ENCODE peak calls at places on chromosomes 16 and 17, in four cellular contexts. One of them, this sample, is unnamed.

GRCh38 chr16:77835111-77835510 is 46.7 kb downstream of the VAT1L start:
- DNase-seq in AG09309: no peak
- DNase-seq in OCI-LY7: no peak
- DNase-seq in neural progenitor cell: no peak
- DNase-seq in this sample: no peak

GRCh38 chr16:66695935-66696668 is 441 bp downstream of the CMTM4 start:
- DNase-seq in OCI-LY7: no peak
- DNase-seq in AG09309: no peak
- DNase-seq in neural progenitor cell: peak
- DNase-seq in this sample: no peak

GRCh38 chr17:50149099-50149424 is 1.4 kb downstream of the PPP1R9B start:
- DNase-seq in AG09309: no peak
- DNase-seq in OCI-LY7: no peak
- DNase-seq in neural progenitor cell: no peak
- DNase-seq in this sample: no peak

GRCh38 chr16:50593410-50594139 is 45.4 kb downstream of the NKD1 start:
- DNase-seq in AG09309: no peak
- DNase-seq in neural progenitor cell: peak
- DNase-seq in OCI-LY7: no peak
- DNase-seq in this sample: no peak

GRCh38 chr16:88548985-88549384 is 21.2 kb upstream of the ZC3H18 start:
- DNase-seq in OCI-LY7: no peak
- DNase-seq in neural progenitor cell: no peak
- DNase-seq in AG09309: no peak
- DNase-seq in this sample: no peak

GRCh38 chr17:61485067-61485775 is 33.0 kb downstream of the TBX4 start:
- DNase-seq in neural progenitor cell: no peak
- DNase-seq in OCI-LY7: no peak
- DNase-seq in AG09309: no peak
- DNase-seq in this sample: no peak

GRCh38 chr17:8285270-8286181 is 2.9 kb upstream of the RANGRF start:
- DNase-seq in AG09309: no peak
- DNase-seq in OCI-LY7: peak
- DNase-seq in neural progenitor cell: no peak
- DNase-seq in this sample: no peak

GRCh38 chr16:64638804-64639203 is 483.1 kb downstream of the CDH11 start:
- DNase-seq in neural progenitor cell: no peak
- DNase-seq in AG09309: no peak
- DNase-seq in OCI-LY7: no peak
- DNase-seq in this sample: no peak

GRCh38 chr16:79800016-79800608 is 199.6 kb upstream of the MAF start:
- DNase-seq in neural progenitor cell: no peak
- DNase-seq in AG09309: no peak
- DNase-seq in OCI-LY7: no peak
- DNase-seq in this sample: no peak

GRCh38 chr17:142876-143784 is 5.8 kb downstream of the SCGB1C2 start:
- DNase-seq in AG09309: no peak
- DNase-seq in neural progenitor cell: no peak
- DNase-seq in OCI-LY7: no peak
- DNase-seq in this sample: no peak

GRCh38 chr17:49343273-49343672 is 18.8 kb downstream of the ZNF652 start:
- DNase-seq in AG09309: no peak
- DNase-seq in OCI-LY7: peak
- DNase-seq in neural progenitor cell: no peak
- DNase-seq in this sample: no peak

GRCh38 chr16:85270365-85270764 is 158.1 kb upstream of the CIBAR2 start:
- DNase-seq in neural progenitor cell: no peak
- DNase-seq in OCI-LY7: no peak
- DNase-seq in AG09309: peak
- DNase-seq in this sample: no peak

GRCh38 chr16:2278956-2279800 is 11.3 kb upstream of the RNPS1 start:
- DNase-seq in AG09309: no peak
- DNase-seq in neural progenitor cell: no peak
- DNase-seq in OCI-LY7: no peak
- DNase-seq in this sample: no peak

GRCh38 chr17:39867891-39868553 is at the start of gene ZPBP2:
- DNase-seq in AG09309: no peak
- DNase-seq in neural progenitor cell: no peak
- DNase-seq in OCI-LY7: no peak
- DNase-seq in this sample: no peak

GRCh38 chr17:78745407-78746088 is 36.5 kb downstream of the CYTH1 start:
- DNase-seq in OCI-LY7: peak
- DNase-seq in neural progenitor cell: peak
- DNase-seq in AG09309: no peak
- DNase-seq in this sample: no peak

GRCh38 chr17:80295146-80295545 is 34.5 kb downstream of the RNF213 start:
- DNase-seq in AG09309: no peak
- DNase-seq in OCI-LY7: no peak
- DNase-seq in neural progenitor cell: no peak
- DNase-seq in this sample: no peak

GRCh38 chr16:87409153-87409552 is 17.0 kb downstream of the MAP1LC3B start:
- DNase-seq in OCI-LY7: no peak
- DNase-seq in AG09309: no peak
- DNase-seq in neural progenitor cell: no peak
- DNase-seq in this sample: peak

GRCh38 chr17:47935961-47936360 is 5.4 kb upstream of the PNPO start:
- DNase-seq in OCI-LY7: no peak
- DNase-seq in AG09309: peak
- DNase-seq in neural progenitor cell: no peak
- DNase-seq in this sample: no peak

GRCh38 chr17:49016775-49017463 is 19.7 kb downstream of the IGF2BP1 start:
- DNase-seq in OCI-LY7: no peak
- DNase-seq in AG09309: no peak
- DNase-seq in neural progenitor cell: no peak
- DNase-seq in this sample: no peak

GRCh38 chr16:12902511-12903324 is 1.3 kb downstream of the SHISA9 start:
- DNase-seq in OCI-LY7: no peak
- DNase-seq in neural progenitor cell: peak
- DNase-seq in AG09309: no peak
- DNase-seq in this sample: no peak

GRCh38 chr16:87392823-87393679 is 915 bp downstream of the MAP1LC3B start:
- DNase-seq in OCI-LY7: peak
- DNase-seq in AG09309: no peak
- DNase-seq in neural progenitor cell: peak
- DNase-seq in this sample: peak

GRCh38 chr16:68590201-68590994 is 51.3 kb downstream of the ZFP90 start:
- DNase-seq in AG09309: peak
- DNase-seq in OCI-LY7: peak
- DNase-seq in neural progenitor cell: peak
- DNase-seq in this sample: peak

GRCh38 chr16:87436225-87437172 is 44.4 kb downstream of the MAP1LC3B start:
- DNase-seq in neural progenitor cell: no peak
- DNase-seq in AG09309: no peak
- DNase-seq in OCI-LY7: no peak
- DNase-seq in this sample: no peak

GRCh38 chr17:70621593-70621992 is 452.3 kb downstream of the KCNJ2 start:
- DNase-seq in neural progenitor cell: peak
- DNase-seq in AG09309: no peak
- DNase-seq in OCI-LY7: no peak
- DNase-seq in this sample: no peak

GRCh38 chr16:22297871-22298733 is 893 bp downstream of the POLR3E start:
- DNase-seq in AG09309: peak
- DNase-seq in neural progenitor cell: peak
- DNase-seq in OCI-LY7: peak
- DNase-seq in this sample: peak

GRCh38 chr16:68300736-68301459 is 9.8 kb downstream of the SLC7A6OS start:
- DNase-seq in AG09309: no peak
- DNase-seq in neural progenitor cell: no peak
- DNase-seq in OCI-LY7: no peak
- DNase-seq in this sample: no peak

GRCh38 chr17:29010129-29010528 is 4.3 kb upstream of the SEZ6 start:
- DNase-seq in OCI-LY7: no peak
- DNase-seq in AG09309: no peak
- DNase-seq in neural progenitor cell: no peak
- DNase-seq in this sample: no peak

GRCh38 chr16:24810951-24811843 is 34.6 kb upstream of the SLC5A11 start:
- DNase-seq in OCI-LY7: no peak
- DNase-seq in neural progenitor cell: no peak
- DNase-seq in AG09309: no peak
- DNase-seq in this sample: no peak
- TF ChIP-seq CTCF in OCI-LY7: no peak
- TF ChIP-seq CTCF in neural progenitor cell: no peak
- TF ChIP-seq CTCF in AG09309: no peak
- TF ChIP-seq CTCF in this sample: no peak

DNA sequence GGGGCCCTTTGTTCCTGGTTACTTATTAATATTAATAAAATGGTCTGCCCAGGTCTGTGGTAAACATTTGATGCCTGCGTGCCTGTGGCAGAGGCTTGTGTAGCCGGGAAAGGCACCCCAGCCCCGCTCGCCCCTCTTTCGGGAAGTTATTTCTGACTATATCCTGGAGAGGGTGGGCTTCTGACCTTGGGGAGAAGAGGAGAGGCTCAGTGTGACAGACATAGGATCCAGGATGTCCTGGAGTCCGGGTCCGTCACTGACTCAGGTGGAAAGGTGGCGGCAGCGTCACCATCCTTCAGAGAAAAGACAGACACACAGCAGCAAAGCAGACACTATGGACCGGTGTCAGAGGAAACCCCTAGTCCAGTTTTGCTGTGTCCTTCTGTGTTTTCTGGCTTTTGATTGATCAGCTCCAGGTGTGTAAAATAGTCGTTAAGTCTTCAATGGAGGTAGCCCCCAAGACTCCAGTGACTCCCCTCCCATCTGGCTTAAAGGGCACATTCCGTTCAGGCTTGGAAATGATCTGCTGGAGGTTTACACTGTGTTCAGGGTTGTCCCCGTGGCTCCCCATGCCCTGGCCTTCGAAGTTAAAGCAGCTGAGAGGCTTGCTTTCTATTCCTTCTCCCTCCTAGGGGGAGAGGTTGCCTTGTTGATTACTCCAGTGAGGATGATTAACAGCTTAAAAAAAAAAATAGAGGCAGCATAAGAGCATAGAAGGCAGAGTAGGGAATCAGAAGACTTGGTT is 81.6 kb downstream of the CCDC182 start:
- DNase-seq in AG09309: no peak
- DNase-seq in neural progenitor cell: peak
- DNase-seq in OCI-LY7: no peak
- DNase-seq in this sample: no peak
- H3K4me3 ChIP-seq in AG09309: no peak
- H3K4me3 ChIP-seq in neural progenitor cell: no peak
- H3K4me3 ChIP-seq in OCI-LY7: no peak
- H3K4me3 ChIP-seq in this sample: peak

GRCh38 chr16:55499951-55500350 is 8.9 kb upstream of the LPCAT2 start:
- DNase-seq in neural progenitor cell: peak
- DNase-seq in OCI-LY7: no peak
- DNase-seq in AG09309: peak
- DNase-seq in this sample: no peak

GRCh38 chr16:55503726-55504553 is 4.9 kb upstream of the LPCAT2 start:
- DNase-seq in OCI-LY7: no peak
- DNase-seq in AG09309: no peak
- DNase-seq in neural progenitor cell: no peak
- DNase-seq in this sample: no peak

GRCh38 chr16:55499281-55499680 is 9.6 kb upstream of the LPCAT2 start:
- DNase-seq in neural progenitor cell: no peak
- DNase-seq in AG09309: no peak
- DNase-seq in OCI-LY7: no peak
- DNase-seq in this sample: no peak

GRCh38 chr16:55502801-55503366 is 6.0 kb upstream of the LPCAT2 start:
- DNase-seq in neural progenitor cell: peak
- DNase-seq in AG09309: no peak
- DNase-seq in OCI-LY7: no peak
- DNase-seq in this sample: peak

DNA sequence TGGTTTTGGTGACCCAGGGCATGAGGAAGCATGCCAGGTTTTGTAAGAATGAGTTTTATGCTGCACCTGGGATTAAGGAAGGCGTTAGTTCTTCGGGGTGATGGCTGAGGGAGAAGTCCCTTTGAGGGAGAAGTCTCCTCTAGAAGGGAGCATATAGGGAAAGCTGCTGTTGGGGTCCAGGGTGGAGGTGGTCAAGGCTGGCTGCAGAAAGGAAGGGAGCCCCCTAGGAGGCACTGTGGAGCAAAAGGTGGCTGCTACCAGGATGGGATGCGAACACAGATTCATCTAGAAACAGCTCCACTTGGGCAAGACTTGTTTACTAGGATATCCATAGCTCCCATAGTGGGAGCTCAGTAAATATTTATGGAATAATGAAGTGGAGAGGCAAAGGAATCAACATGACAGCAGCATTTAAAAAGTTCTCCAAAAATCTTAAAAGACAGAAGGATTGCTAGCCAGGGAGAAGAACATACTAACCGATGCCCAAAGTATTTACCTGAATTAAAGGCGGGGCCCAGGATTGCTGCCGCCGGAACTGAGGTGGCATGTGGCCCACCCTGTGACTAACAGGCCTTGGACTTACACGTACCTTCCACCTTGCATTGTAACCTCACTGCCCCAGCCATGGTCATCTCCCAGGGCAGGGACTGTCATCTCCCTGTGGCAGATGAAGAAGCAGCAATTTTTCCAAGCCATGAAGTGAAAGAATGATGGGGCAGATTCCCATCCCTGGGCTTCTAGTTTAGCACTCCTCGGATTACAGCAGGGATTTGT is 7.1 kb upstream of the LPCAT2 start:
- DNase-seq in OCI-LY7: peak
- DNase-seq in AG09309: no peak
- DNase-seq in neural progenitor cell: peak
- DNase-seq in this sample: no peak
- TF ChIP-seq CTCF in OCI-LY7: peak
- TF ChIP-seq CTCF in AG09309: peak
- TF ChIP-seq CTCF in neural progenitor cell: peak
- TF ChIP-seq CTCF in this sample: peak

GRCh38 chr17:64781810-64782555 is 119.9 kb upstream of the SMURF2 start:
- DNase-seq in neural progenitor cell: no peak
- DNase-seq in AG09309: no peak
- DNase-seq in OCI-LY7: no peak
- DNase-seq in this sample: no peak

GRCh38 chr17:64780096-64781012 is 118.2 kb upstream of the SMURF2 start:
- DNase-seq in OCI-LY7: no peak
- DNase-seq in neural progenitor cell: peak
- DNase-seq in AG09309: no peak
- DNase-seq in this sample: peak

GRCh38 chr17:64781394-64781793 is 119.3 kb upstream of the SMURF2 start:
- DNase-seq in neural progenitor cell: peak
- DNase-seq in OCI-LY7: peak
- DNase-seq in AG09309: no peak
- DNase-seq in this sample: peak

GRCh38 chr17:64779344-64780095 is 117.4 kb upstream of the SMURF2 start:
- DNase-seq in AG09309: no peak
- DNase-seq in neural progenitor cell: peak
- DNase-seq in OCI-LY7: no peak
- DNase-seq in this sample: no peak

DNA sequence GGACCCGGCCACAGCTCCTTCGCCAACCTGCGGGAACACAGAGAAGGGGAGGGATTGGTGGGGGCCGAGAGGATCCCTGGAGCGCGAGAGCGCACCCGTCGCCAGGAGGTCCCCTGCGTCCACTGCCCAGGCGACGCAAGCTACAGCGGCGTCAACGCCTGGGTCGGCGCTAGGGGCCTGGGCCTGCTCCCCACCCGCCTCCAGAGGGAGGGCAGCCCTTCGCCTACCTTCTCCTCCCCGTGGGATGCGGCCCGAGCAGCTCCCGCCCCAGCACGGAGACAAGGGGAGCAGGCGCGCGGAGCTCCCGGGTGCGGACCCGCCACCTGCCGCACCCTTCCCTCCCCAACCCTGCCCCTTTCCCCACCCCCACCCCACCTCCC is 118.9 kb upstream of the SMURF2 start:
- DNase-seq in OCI-LY7: no peak
- DNase-seq in neural progenitor cell: peak
- DNase-seq in AG09309: no peak
- DNase-seq in this sample: no peak
- H3K4me3 ChIP-seq in OCI-LY7: peak
- H3K4me3 ChIP-seq in neural progenitor cell: peak
- H3K4me3 ChIP-seq in AG09309: no peak
- H3K4me3 ChIP-seq in this sample: peak

This sample was measured in left ventricle myocardium inferior.